ENCODE peak calls at places on chromosomes 6 and 20, in six cellular contexts. K is HepG2, B is K562, F is HCT116, D is H1, L is GM12878. Y is an unnamed sample.

GRCh38 chr20:47867831-47868230 is 82.5 kb upstream of the SULF2 start:
- DNase-seq in D (no peak), B (no peak), F (no peak), L (no peak), K (no peak), Y (no peak)

GRCh38 chr20:47040506-47041125 is 146.0 kb downstream of the EYA2 start:
- DNase-seq in D (no peak), B (peak; percentile 69), L (no peak), K (no peak), F (no peak), Y (no peak)

GRCh38 chr6:33313709-33314514 is at the start of gene TAPBP:
- DNase-seq in B (peak; percentile 71), D (no peak), K (peak; percentile 55), F (no peak), L (no peak), Y (peak; percentile 75)

GRCh38 chr6:154403803-154404202 is 47.2 kb upstream of the IPCEF1 start:
- DNase-seq in D (no peak), L (no peak), F (no peak), B (no peak), K (no peak), Y (peak; percentile 25)

GRCh38 chr6:157240059-157240959 is 83.0 kb downstream of the TMEM242 start:
- DNase-seq in L (no peak), D (no peak), K (peak; percentile 37), F (no peak), B (peak; percentile 92), Y (no peak)

GRCh38 chr20:62761759-62762131 is 34.5 kb upstream of the MRGBP start:
- DNase-seq in F (no peak), K (no peak), D (no peak), B (no peak), L (no peak), Y (no peak)

GRCh38 chr6:160093061-160093460 is 28.6 kb upstream of the SLC22A1 start:
- DNase-seq in F (no peak), K (no peak), D (no peak), B (no peak), L (no peak), Y (no peak)

GRCh38 chr6:579339-579738 is 77.6 kb downstream of the HUS1B start:
- DNase-seq in K (peak; percentile 25), F (no peak), B (peak; percentile 37), L (no peak), D (no peak), Y (peak; percentile 69)

GRCh38 chr20:35796556-35796955 is 24.7 kb downstream of the PHF20 start:
- DNase-seq in D (no peak), F (no peak), K (no peak), B (peak; percentile 26), L (no peak), Y (no peak)

GRCh38 chr20:49561806-49562205 is 6.1 kb downstream of the PTGIS start:
- DNase-seq in D (no peak), K (no peak), F (no peak), B (no peak), L (no peak), Y (no peak)
- TF ChIP-seq MAX in D (no peak), K (no peak), F (no peak), B (no peak), L (no peak), Y (no peak)

GRCh38 chr6:105991561-105992314 is 94.4 kb upstream of the PRDM1 start:
- DNase-seq in K (peak; percentile 5), F (no peak), L (no peak), D (no peak), B (peak; percentile 27), Y (peak; percentile 29)
- TF ChIP-seq YY1 in K (no peak), F (no peak), L (no peak), D (no peak), B (no peak), Y (no peak)

GRCh38 chr6:169831450-169832246 is 80.2 kb downstream of the ERMARD start:
- DNase-seq in D (peak; percentile 79), L (no peak), F (peak; percentile 38), K (peak; percentile 60), B (peak; percentile 83), Y (peak; percentile 88)
- H3K9ac ChIP-seq in D (no peak overlapping the region), L (no peak overlapping the region), F (no peak overlapping the region), K (no peak overlapping the region), B (no peak overlapping the region), Y (no peak overlapping the region)

DNA sequence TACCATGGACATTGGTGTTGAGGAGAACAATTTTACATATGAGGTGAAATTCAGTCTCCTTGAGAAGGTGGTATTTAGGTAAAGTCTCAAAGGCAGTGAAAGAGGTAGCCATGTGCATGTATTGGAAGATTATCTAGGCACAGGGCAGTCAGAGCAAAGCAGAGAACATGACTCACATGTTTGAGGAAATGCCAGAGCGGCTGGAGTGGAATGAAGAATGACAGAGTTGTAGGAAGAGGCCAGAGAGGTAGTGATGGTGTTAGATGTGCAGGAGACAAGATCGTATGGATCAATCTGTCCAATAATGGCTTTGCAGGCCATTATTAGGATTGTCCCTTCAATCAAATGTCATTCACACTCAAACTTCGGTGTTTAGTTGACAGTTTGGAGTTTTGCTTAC is 449.4 kb upstream of the PTCHD4 start:
- DNase-seq in K (no peak), B (no peak), D (no peak), L (no peak), F (no peak), Y (no peak)
- TF ChIP-seq MAX in K (no peak), B (no peak), D (no peak), L (no peak), F (no peak), Y (no peak)

GRCh38 chr6:167336818-167337217 is 11.9 kb downstream of the TTLL2 start:
- DNase-seq in L (no peak), B (no peak), D (no peak), F (no peak), K (no peak), Y (no peak)
- TF ChIP-seq YY1 in L (no peak), B (no peak), D (no peak), F (no peak), K (no peak), Y (no peak)

GRCh38 chr6:7723554-7723953 is 2.3 kb upstream of the BMP6 start:
- DNase-seq in B (no peak), F (no peak), K (no peak), L (no peak), D (no peak), Y (no peak)

GRCh38 chr6:7721654-7722053 is 4.2 kb upstream of the BMP6 start:
- DNase-seq in B (peak; percentile 33), K (peak; percentile 39), D (no peak), L (no peak), F (peak; percentile 31), Y (peak; percentile 28)

GRCh38 chr6:7723041-7723447 is 2.9 kb upstream of the BMP6 start:
- DNase-seq in D (peak; percentile 61), F (peak; percentile 85), K (peak; percentile 79), B (peak; percentile 86), L (no peak), Y (peak; percentile 50)

GRCh38 chr6:7720346-7720745 is 5.6 kb upstream of the BMP6 start:
- DNase-seq in L (no peak), B (no peak), D (no peak), K (no peak), F (no peak), Y (no peak)

GRCh38 chr6:7719364-7719763 is 6.5 kb upstream of the BMP6 start:
- DNase-seq in B (no peak), L (no peak), K (no peak), F (no peak), D (no peak), Y (no peak)
- H3K9ac ChIP-seq in B (no peak overlapping the region), L (no peak overlapping the region), K (no peak overlapping the region), F (no peak overlapping the region), D (no peak overlapping the region), Y (no peak overlapping the region)

DNA sequence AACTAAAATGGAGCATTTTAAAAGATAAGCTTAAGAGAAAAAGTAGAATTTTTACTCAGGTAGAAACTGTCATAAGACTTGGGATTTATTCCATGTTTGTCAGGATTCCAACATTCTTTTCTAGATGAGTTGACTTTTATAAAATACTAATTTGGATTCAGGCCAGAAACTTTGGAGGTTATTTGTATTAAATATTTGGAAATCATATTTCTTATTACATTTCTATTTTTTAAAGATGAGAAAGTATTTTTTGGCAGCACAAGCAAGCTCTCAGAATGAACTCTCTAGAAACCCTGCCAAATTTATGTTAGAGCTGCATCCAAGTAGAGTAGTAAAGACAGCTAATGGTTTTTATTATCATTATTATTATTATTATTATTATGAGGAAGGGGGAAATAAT is 1014.9 kb upstream of the GJE1 start:
- DNase-seq in K (no peak), F (no peak), D (no peak), L (no peak), B (no peak), Y (no peak)
- TF ChIP-seq MAX in K (no peak), F (no peak), D (no peak), L (no peak), B (no peak), Y (no peak)

GRCh38 chr6:36423101-36423824 is 19.4 kb downstream of the PXT1 start:
- DNase-seq in D (peak; percentile 91), L (peak; percentile 85), F (peak; percentile 95), B (peak; percentile 100), K (peak; percentile 98), Y (peak; percentile 97)
- TF ChIP-seq YY1 in D (peak; percentile 17), L (peak; percentile 70), F (no peak), B (no peak), K (peak; percentile 57), Y (no peak)

GRCh38 chr6:88133718-88134117 is 32.4 kb downstream of the CNR1 start:
- DNase-seq in K (no peak), D (no peak), B (no peak), F (no peak), L (no peak), Y (no peak)
- H3K9ac ChIP-seq in K (no peak overlapping the region), D (no peak overlapping the region), B (no peak overlapping the region), F (no peak overlapping the region), L (no peak overlapping the region), Y (no peak overlapping the region)